ENCODE peak calls at places on chromosomes 1 and 21, in ten cellular contexts. Y is breast epithelium, B is K562, D is pancreas, G is lower lobe of right lung, X is Peyer's patch, S is GM23248, R is SJSA1, Z is endodermal cell, J is neuronal stem cell. F is an unnamed sample. For H3K27me3, the result is how much of the 10 kb centered on the place peaks cover.

GRCh38 chr1:230749150-230749549 is 2.0 kb downstream of the CAPN9 start:
- DNase-seq in J (no peak), Z (no peak), B (no peak), Y (no peak), X (peak), D (no peak), R (no peak), G (no peak), S (no peak), F (no peak)

GRCh38 chr1:221182791-221183533 is 303.7 kb downstream of the HLX start:
- DNase-seq in X (no peak), Z (no peak), Y (no peak), D (peak), R (no peak), B (peak), G (no peak), J (no peak), S (no peak), F (no peak)

GRCh38 chr21:40466893-40467483 is 380.0 kb downstream of the DSCAM start:
- DNase-seq in R (no peak), Y (no peak), X (no peak), G (no peak), J (peak), D (no peak), Z (no peak), B (no peak), S (no peak), F (no peak)

GRCh38 chr1:115056395-115056798 is 26.8 kb downstream of the TSHB start:
- DNase-seq in S (peak), B (no peak), R (peak), Y (no peak), Z (no peak), D (no peak), X (no peak), J (peak), G (no peak), F (no peak)

GRCh38 chr21:34536820-34537219 is 24.8 kb upstream of the KCNE1 start:
- DNase-seq in X (no peak), S (peak), Y (no peak), J (no peak), R (no peak), D (no peak), B (no peak), Z (no peak), G (no peak), F (no peak)

GRCh38 chr1:226126824-226127591 is 59.5 kb downstream of the ACBD3 start:
- DNase-seq in D (no peak), R (no peak), B (no peak), Y (no peak), X (peak), G (no peak), S (no peak), Z (peak), J (no peak), F (no peak)

GRCh38 chr1:201742476-201742875 is 86.5 kb upstream of the IPO9 start:
- DNase-seq in Y (no peak), Z (no peak), D (no peak), B (no peak), J (no peak), G (no peak), R (no peak), X (no peak), S (peak), F (no peak)

GRCh38 chr1:24560361-24560760 is 4.5 kb downstream of the NCMAP start:
- DNase-seq in Z (no peak), X (no peak), B (no peak), G (no peak), R (no peak), S (no peak), D (no peak), Y (peak), J (no peak), F (no peak)

GRCh38 chr1:154971341-154971998 is 923 bp upstream of the SHC1 start:
- DNase-seq in X (peak), S (peak), B (no peak), D (no peak), Y (no peak), R (no peak), Z (no peak), J (no peak), G (no peak), F (no peak)

GRCh38 chr1:26234644-26235384 is 814 bp downstream of the CEP85 start:
- DNase-seq in D (peak), B (peak), X (no peak), Y (no peak), J (no peak), G (no peak), S (peak), R (no peak), Z (no peak), F (no peak)

GRCh38 chr1:8456991-8457390 is 139.1 kb downstream of the SLC45A1 start:
- DNase-seq in Z (no peak), D (no peak), J (no peak), Y (no peak), S (no peak), R (no peak), G (no peak), X (no peak), B (no peak), F (no peak)

GRCh38 chr1:94339229-94339927 is 78.8 kb upstream of the ABCD3 start:
- DNase-seq in Z (no peak), Y (no peak), J (no peak), D (no peak), G (no peak), X (no peak), B (no peak), R (no peak), S (no peak), F (no peak)

GRCh38 chr1:82371844-82372498 is 571.2 kb downstream of the ADGRL2 start:
- DNase-seq in G (no peak), B (no peak), X (no peak), R (no peak), S (no peak), Z (no peak), D (no peak), J (no peak), Y (no peak), F (no peak)

DNA sequence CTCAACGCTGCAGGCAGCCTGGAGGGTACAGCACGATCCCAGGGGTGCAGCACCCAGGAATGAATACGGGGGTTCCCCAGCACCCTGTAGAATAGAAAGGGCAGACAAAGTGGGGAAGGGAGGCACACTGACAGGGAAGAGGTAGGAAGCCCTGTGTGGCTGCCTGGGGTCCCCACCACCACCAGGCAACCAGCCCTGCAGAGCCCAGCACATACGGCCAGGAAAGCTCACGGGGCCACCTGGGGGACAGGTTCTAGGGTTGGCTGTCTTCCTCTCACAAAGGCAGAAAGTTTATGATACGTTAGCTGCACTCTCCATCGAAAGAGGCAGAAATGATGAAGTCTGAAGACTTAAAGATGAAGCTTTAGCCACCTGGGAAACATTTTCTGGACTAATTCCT is 52.5 kb downstream of the ARHGEF16 start:
- DNase-seq in J (no peak), S (no peak), X (no peak), Y (no peak), Z (no peak), G (no peak), D (no peak), R (no peak), B (no peak), F (no peak)
- H3K27me3 ChIP-seq in J (under half), S (under half), X (under half), Y (under half), Z (under half), G (under half), D (under half), R (under half), B (half or more), F (under half)

GRCh38 chr21:41508415-41509205 is 652 bp upstream of the TMPRSS2 start:
- DNase-seq in J (no peak), R (no peak), S (no peak), G (no peak), D (peak), Z (no peak), Y (no peak), B (no peak), X (peak), F (no peak)

GRCh38 chr21:41506005-41506404 is 2.0 kb downstream of the TMPRSS2 start:
- DNase-seq in S (no peak), D (peak), Y (no peak), Z (no peak), X (no peak), G (no peak), R (no peak), B (no peak), J (no peak), F (no peak)

GRCh38 chr21:41509206-41509496 is 1.2 kb upstream of the TMPRSS2 start:
- DNase-seq in B (no peak), S (no peak), Y (no peak), R (no peak), J (no peak), Z (no peak), X (no peak), G (no peak), D (no peak), F (no peak)

GRCh38 chr21:41507521-41508414 is at the start of gene TMPRSS2:
- DNase-seq in G (peak), Y (peak), J (peak), S (no peak), Z (peak), R (no peak), D (peak), X (peak), B (no peak), F (no peak)

GRCh38 chr21:41506526-41507520 is 1.1 kb downstream of the TMPRSS2 start:
- DNase-seq in X (no peak), B (no peak), S (peak), D (peak), Z (peak), Y (peak), G (peak), J (peak), R (no peak), F (no peak)
- H3K27me3 ChIP-seq in X (under half), B (under half), S (half or more), D (under half), Z (under half), Y (under half), G (under half), J (half or more), R (under half), F (under half)

GRCh38 chr21:43269981-43270670 is 101.3 kb downstream of the CRYAA start:
- DNase-seq in Z (no peak), R (no peak), B (no peak), S (no peak), J (no peak), Y (no peak), G (no peak), X (no peak), D (no peak), F (no peak)
- H3K27me3 ChIP-seq in Z (under half), R (under half), B (half or more), S (under half), J (under half), Y (under half), G (under half), X (under half), D (under half), F (under half)

GRCh38 chr1:35058990-35059389 is 20.2 kb upstream of the ZMYM1 start:
- DNase-seq in R (no peak), Z (no peak), G (no peak), Y (no peak), X (no peak), D (no peak), S (no peak), J (no peak), B (no peak), F (no peak)

DNA sequence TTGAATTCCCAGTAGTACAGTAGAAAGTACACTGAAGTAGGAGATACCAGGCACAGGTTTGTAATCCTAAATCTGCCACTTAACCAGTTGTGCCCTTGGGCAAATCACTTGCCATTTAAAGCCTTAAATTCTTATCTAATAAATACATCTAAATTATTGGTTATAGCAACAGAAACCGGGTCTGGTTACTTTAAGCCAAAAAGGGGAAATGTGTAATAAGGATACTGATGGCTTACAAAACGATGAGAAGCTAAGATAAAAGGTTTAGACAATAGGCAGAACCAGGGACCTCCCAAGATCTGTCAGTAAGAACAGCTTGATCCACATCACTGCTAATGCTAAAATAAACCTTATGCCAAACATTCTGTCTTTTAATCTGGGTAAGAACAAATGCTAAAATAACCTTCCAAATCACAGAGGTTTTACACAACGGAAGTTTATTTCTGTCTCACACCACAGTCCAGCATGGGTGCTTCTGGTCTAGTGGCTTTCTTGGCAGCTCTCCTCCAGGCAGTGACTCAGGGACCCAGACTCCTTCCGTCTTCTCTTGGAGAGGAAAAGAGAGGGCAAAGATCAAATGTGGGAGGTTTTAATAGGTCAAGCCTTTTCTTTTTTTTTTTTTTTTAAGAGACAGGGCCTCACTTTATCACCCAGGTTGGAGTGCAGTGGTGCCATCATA is 16.5 kb upstream of the ZMYM1 start:
- DNase-seq in Y (no peak), B (peak), G (no peak), S (peak), X (no peak), Z (no peak), R (no peak), J (no peak), D (no peak), F (no peak)
- H3K27me3 ChIP-seq in Y (under half), B (under half), G (under half), S (under half), X (under half), Z (under half), R (under half), J (under half), D (under half), F (under half)